ENCODE peak calls at places on chromosomes 7 and 10, in seven cellular contexts. W, T, P, E, K, N and V are unnamed samples.
A peak's percentile ranks its signal among the peaks of the same experiment; 100 is the strongest.

GRCh38 chr10:127458829-127459228 is 90.3 kb upstream of the NPS start:
- DNase-seq in T (no peak), P (no peak), W (no peak), N (no peak), K (no peak), E (no peak), V (no peak)

GRCh38 chr10:97701438-97702064 is 12.0 kb upstream of the MARVELD1 start:
- DNase-seq in E (peak; percentile 84), W (no peak), N (no peak), T (no peak), K (peak; percentile 72), P (peak; percentile 76), V (peak; percentile 82)

GRCh38 chr7:43577485-43577951 is 5.4 kb upstream of the STK17A start:
- DNase-seq in T (no peak), K (no peak), E (peak; percentile 39), P (no peak), N (no peak), W (no peak), V (no peak)

GRCh38 chr7:41538810-41539724 is 163.8 kb downstream of the INHBA start:
- DNase-seq in E (peak; percentile 30), K (no peak), N (peak; percentile 14), T (no peak), W (no peak), P (no peak), V (no peak)

GRCh38 chr10:126705951-126706565 is 35.6 kb upstream of the C10orf90 start:
- DNase-seq in P (no peak), E (no peak), N (no peak), T (no peak), K (no peak), W (no peak), V (no peak)

GRCh38 chr7:135940077-135941075 is 36.8 kb downstream of the MTPN start:
- DNase-seq in K (no peak), E (no peak), W (no peak), N (no peak), P (no peak), T (no peak), V (no peak)

GRCh38 chr7:17680943-17681351 is 259.3 kb downstream of the SNX13 start:
- DNase-seq in E (peak; percentile 70), T (no peak), N (no peak), P (no peak), W (no peak), K (no peak), V (no peak)

GRCh38 chr7:1027285-1028043 is 16.9 kb upstream of the GPR146 start:
- DNase-seq in E (peak; percentile 49), T (peak; percentile 64), N (no peak), P (no peak), W (no peak), K (peak; percentile 40), V (no peak)

GRCh38 chr7:150918378-150918777 is 59.7 kb downstream of the KCNH2 start:
- DNase-seq in E (no peak), P (no peak), K (no peak), N (no peak), W (no peak), T (no peak), V (no peak)

GRCh38 chr10:117603081-117603480 is 60.5 kb downstream of the EMX2 start:
- DNase-seq in E (no peak), K (no peak), N (no peak), T (no peak), P (no peak), W (no peak), V (no peak)

GRCh38 chr7:97442-97841 is 94.9 kb upstream of the FAM20C start:
- DNase-seq in P (no peak), W (no peak), T (no peak), E (no peak), K (no peak), N (no peak), V (no peak)

GRCh38 chr7:94205529-94205928 is 189.2 kb upstream of the COL1A2 start:
- DNase-seq in P (no peak), W (no peak), T (no peak), K (no peak), N (no peak), E (no peak), V (no peak)

GRCh38 chr10:93762979-93763391 is 5.2 kb downstream of the LGI1 start:
- DNase-seq in E (no peak), N (no peak), W (no peak), P (no peak), K (no peak), T (no peak), V (no peak)

GRCh38 chr7:135853499-135853898 is 104.9 kb upstream of the FAM180A start:
- DNase-seq in K (no peak), E (no peak), W (no peak), N (no peak), T (no peak), P (no peak), V (no peak)

GRCh38 chr10:22491480-22491879 is 146.2 kb downstream of the SPAG6 start:
- DNase-seq in W (no peak), N (no peak), P (no peak), K (no peak), E (no peak), T (no peak), V (no peak)

GRCh38 chr7:76515999-76516443 is 5.7 kb downstream of the UPK3B start:
- DNase-seq in T (peak; percentile 80), N (no peak), P (peak; percentile 66), E (peak; percentile 58), W (peak; percentile 81), K (peak; percentile 49), V (peak; percentile 68)

GRCh38 chr7:92246363-92247101 is 758 bp downstream of the ANKIB1 start:
- DNase-seq in N (no peak), T (peak; percentile 42), K (peak; percentile 44), E (peak; percentile 29), P (no peak), W (peak; percentile 41), V (no peak)

GRCh38 chr10:5497948-5498730 is 1.2 kb downstream of the CALML5 start:
- DNase-seq in T (peak; percentile 8), K (no peak), P (no peak), N (no peak), E (no peak), W (no peak), V (no peak)

GRCh38 chr10:124741281-124741921 is 2.8 kb downstream of the FAM53B start:
- DNase-seq in P (peak; percentile 92), T (peak; percentile 88), W (peak; percentile 88), E (peak; percentile 85), K (peak; percentile 95), N (no peak), V (peak; percentile 43)

GRCh38 chr7:151901313-151901669 is 24.4 kb upstream of the PRKAG2 start:
- DNase-seq in N (no peak), T (no peak), E (no peak), P (peak; percentile 28), K (no peak), W (no peak), V (no peak)

GRCh38 chr10:133324198-133324792 is 12.4 kb downstream of the CALY start:
- DNase-seq in N (no peak), W (peak; percentile 75), E (peak; percentile 59), K (peak; percentile 80), T (no peak), P (no peak), V (no peak)

GRCh38 chr10:33116293-33116697 is 158.3 kb upstream of the ITGB1 start:
- DNase-seq in N (no peak), K (no peak), E (peak; percentile 88), P (peak; percentile 68), T (peak; percentile 47), W (no peak), V (no peak)

GRCh38 chr10:126397640-126398382 is 9.5 kb upstream of the ADAM12 start:
- DNase-seq in N (peak; percentile 94), W (no peak), E (peak; percentile 95), T (no peak), P (no peak), K (no peak), V (no peak)

DNA sequence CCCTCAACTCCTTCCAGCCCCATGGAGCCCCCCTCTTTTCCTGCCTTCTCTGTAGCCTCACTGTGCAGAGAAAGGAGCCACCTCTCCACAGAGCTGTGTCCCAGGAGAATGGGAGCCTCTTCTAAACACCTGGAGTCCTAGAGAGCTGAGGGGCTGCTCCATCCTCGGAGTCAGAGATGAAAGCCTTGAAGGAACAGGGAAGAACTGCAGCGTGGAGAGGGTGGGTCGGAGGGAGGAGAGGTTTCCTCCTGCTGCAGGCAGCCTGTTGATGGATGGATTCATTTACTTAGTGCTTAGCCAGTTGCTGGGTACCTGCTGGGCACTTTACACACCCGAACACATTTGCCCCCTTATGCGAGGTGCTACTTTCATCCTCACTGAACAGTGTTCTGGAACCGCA is 39.0 kb downstream of the C10orf120 start:
- DNase-seq in N (no peak), W (no peak), T (no peak), P (no peak), K (no peak), E (no peak), V (no peak)
- TF ChIP-seq CTCF in N (no peak), W (no peak), T (no peak), P (no peak), K (no peak), E (no peak), V (no peak)

DNA sequence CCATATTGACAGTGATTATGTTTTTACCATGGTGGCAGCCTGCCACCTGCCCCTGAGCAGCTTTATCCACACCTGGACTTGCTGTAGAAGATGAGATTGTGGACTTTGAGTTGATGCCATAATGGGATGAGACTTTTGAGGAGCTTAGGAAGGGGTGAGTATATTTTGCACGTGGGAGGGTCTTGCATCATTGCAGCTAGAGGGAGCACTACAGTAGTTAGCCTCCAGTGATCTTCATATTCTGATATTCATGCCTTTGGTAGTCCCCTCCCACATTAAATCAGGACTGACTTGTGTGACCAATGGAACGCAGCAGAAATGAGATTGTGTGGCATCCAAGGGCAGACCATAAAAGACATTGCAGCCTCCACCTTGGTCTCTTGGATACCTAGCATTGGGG is 18.2 kb upstream of the COL13A1 start:
- DNase-seq in N (no peak), E (no peak), T (no peak), P (no peak), K (no peak), W (no peak), V (no peak)
- TF ChIP-seq CTCF in N (no peak), E (peak; percentile 10), T (no peak), P (no peak), K (no peak), W (no peak), V (no peak)

GRCh38 chr10:45000764-45001381 is at the start of gene ZNF22:
- DNase-seq in W (peak; percentile 81), K (peak; percentile 69), E (peak; percentile 85), N (no peak), T (peak; percentile 83), P (peak; percentile 53), V (peak; percentile 62)

GRCh38 chr10:45004661-45005060 is 3.9 kb downstream of the ZNF22 start:
- DNase-seq in W (no peak), K (no peak), N (no peak), T (no peak), P (no peak), E (no peak), V (no peak)

GRCh38 chr10:45003432-45004000 is 2.8 kb downstream of the ZNF22 start:
- DNase-seq in T (no peak), N (no peak), W (no peak), E (no peak), P (no peak), K (no peak), V (no peak)

GRCh38 chr10:45000138-45000763 is 472 bp upstream of the ZNF22 start:
- DNase-seq in W (no peak), E (peak; percentile 90), T (peak; percentile 46), P (peak; percentile 86), K (peak; percentile 55), N (no peak), V (no peak)

GRCh38 chr10:45001382-45002148 is 842 bp downstream of the ZNF22 start:
- DNase-seq in T (no peak), N (no peak), K (peak; percentile 72), W (peak; percentile 84), E (peak; percentile 83), P (no peak), V (no peak)
- TF ChIP-seq CTCF in T (no peak), N (peak; percentile 22), K (no peak), W (no peak), E (peak; percentile 24), P (no peak), V (no peak)

GRCh38 chr10:4391683-4392082 is 434.3 kb upstream of the AKR1E2 start:
- DNase-seq in E (peak; percentile 32), T (no peak), K (no peak), P (no peak), W (no peak), N (no peak), V (no peak)
- TF ChIP-seq CTCF in E (peak; percentile 16), T (no peak), K (no peak), P (no peak), W (no peak), N (peak; percentile 10), V (no peak)